ENCODE peak calls at places on chromosome 1, in five cellular contexts. E, C, P, J and A are unnamed samples.

GRCh38 chr1:226223157-226223785 is at the start of gene MIXL1:
- DNase-seq in E (no peak), C (no peak), P (peak), J (no peak), A (no peak)

GRCh38 chr1:233520510-233521191 is 93.3 kb upstream of the KCNK1 start:
- DNase-seq in E (peak), C (no peak), P (no peak), J (peak), A (no peak)

GRCh38 chr1:78229344-78229743 is 183.6 kb downstream of the GIPC2 start:
- DNase-seq in E (no peak), C (no peak), P (no peak), J (no peak), A (no peak)

GRCh38 chr1:214123061-214123784 is 135.4 kb downstream of the PROX1 start:
- DNase-seq in E (peak), C (peak), P (peak), J (peak), A (peak)

GRCh38 chr1:28248273-28249012 is 10.9 kb upstream of the SESN2 start:
- DNase-seq in E (peak), C (no peak), P (peak), J (peak), A (peak)

GRCh38 chr1:207316622-207317510 is 4.6 kb upstream of the CD55 start:
- DNase-seq in E (no peak), C (no peak), P (no peak), J (peak), A (no peak)

GRCh38 chr1:156458181-156458503 is 42.4 kb downstream of the MEF2D start:
- DNase-seq in E (no peak), C (no peak), P (no peak), J (no peak), A (no peak)

GRCh38 chr1:161994153-161994814 is 29.4 kb downstream of the OLFML2B start:
- DNase-seq in E (no peak), C (no peak), P (no peak), J (no peak), A (no peak)

GRCh38 chr1:9362488-9362887 is 69.8 kb downstream of the SPSB1 start:
- DNase-seq in E (no peak), C (no peak), P (no peak), J (no peak), A (no peak)

GRCh38 chr1:185393821-185394220 is 76.8 kb upstream of the IVNS1ABP start:
- DNase-seq in E (no peak), C (no peak), P (no peak), J (no peak), A (no peak)

GRCh38 chr1:68294354-68295066 is 62.2 kb upstream of the WLS start:
- DNase-seq in E (no peak), C (no peak), P (no peak), J (no peak), A (no peak)

GRCh38 chr1:205172729-205173366 is 38.7 kb downstream of the DSTYK start:
- DNase-seq in E (peak), C (no peak), P (peak), J (peak), A (peak)

GRCh38 chr1:23618586-23619083 is 59.3 kb upstream of the ID3 start:
- DNase-seq in E (no peak), C (no peak), P (no peak), J (no peak), A (no peak)

GRCh38 chr1:160226623-160227022 is 21.4 kb downstream of the PEA15 start:
- DNase-seq in E (no peak), C (no peak), P (no peak), J (no peak), A (no peak)

GRCh38 chr1:17833661-17834501 is 78.7 kb downstream of the ACTL8 start:
- DNase-seq in E (no peak), C (no peak), P (no peak), J (no peak), A (no peak)

GRCh38 chr1:37323486-37324377 is 150.6 kb upstream of the ZC3H12A start:
- DNase-seq in E (peak), C (peak), P (peak), J (peak), A (peak)

GRCh38 chr1:202237052-202237451 is 43.5 kb downstream of the LGR6 start:
- DNase-seq in E (peak), C (peak), P (peak), J (peak), A (peak)

DNA sequence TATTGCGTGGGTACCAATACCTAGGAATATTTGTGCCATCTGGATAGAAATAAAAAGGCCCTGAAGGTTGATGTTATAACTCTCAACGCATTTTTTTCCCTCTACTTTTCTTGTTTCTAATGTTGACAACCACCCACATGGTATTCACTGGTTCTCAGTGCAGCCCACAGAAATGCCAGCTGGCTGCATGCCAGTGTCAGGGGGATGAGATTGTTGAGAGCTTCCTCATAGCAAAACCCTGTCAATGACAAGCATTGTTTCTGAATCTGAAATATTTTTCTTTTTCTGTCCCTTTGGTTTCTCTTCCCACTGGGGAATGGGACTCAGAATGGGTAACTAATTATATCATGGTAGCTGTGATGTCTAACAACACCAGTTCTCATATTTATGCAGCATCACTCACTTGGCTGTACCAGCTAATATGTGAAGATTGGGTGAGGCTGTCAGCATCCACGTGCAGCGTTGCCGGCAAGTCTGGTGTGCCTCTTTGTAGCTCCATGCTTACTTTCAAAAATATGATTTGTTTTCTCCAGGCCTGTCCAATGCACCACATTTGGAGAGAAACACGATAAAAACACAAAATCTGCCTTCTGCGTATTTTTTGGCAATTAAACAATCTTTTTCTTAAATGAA is 284.6 kb downstream of the PTBP2 start:
- DNase-seq in E (no peak), C (no peak), P (no peak), J (no peak), A (peak)
- TF ChIP-seq JUN in E (no peak), C (no peak), P (no peak), J (no peak), A (no peak)

GRCh38 chr1:7732331-7732730 is 38.8 kb upstream of the VAMP3 start:
- DNase-seq in E (no peak), C (no peak), P (no peak), J (no peak), A (no peak)

GRCh38 chr1:7722670-7723012 is 48.5 kb upstream of the VAMP3 start:
- DNase-seq in E (no peak), C (no peak), P (no peak), J (no peak), A (no peak)

GRCh38 chr1:7726623-7727022 is 44.5 kb upstream of the VAMP3 start:
- DNase-seq in E (no peak), C (no peak), P (no peak), J (no peak), A (peak)

GRCh38 chr1:7721940-7722669 is 49.0 kb upstream of the VAMP3 start:
- DNase-seq in E (no peak), C (no peak), P (no peak), J (no peak), A (no peak)

GRCh38 chr1:7727816-7728477 is 43.1 kb upstream of the VAMP3 start:
- DNase-seq in E (no peak), C (no peak), P (no peak), J (no peak), A (no peak)
- H3K27ac ChIP-seq in E (no peak), C (no peak), P (no peak), J (no peak), A (no peak)

GRCh38 chr1:193634470-193634869 is 448.1 kb upstream of the B3GALT2 start:
- DNase-seq in E (no peak), C (no peak), P (no peak), J (no peak), A (no peak)
- TF ChIP-seq MAX in E (no peak), C (no peak), P (no peak), J (no peak), A (no peak)

DNA sequence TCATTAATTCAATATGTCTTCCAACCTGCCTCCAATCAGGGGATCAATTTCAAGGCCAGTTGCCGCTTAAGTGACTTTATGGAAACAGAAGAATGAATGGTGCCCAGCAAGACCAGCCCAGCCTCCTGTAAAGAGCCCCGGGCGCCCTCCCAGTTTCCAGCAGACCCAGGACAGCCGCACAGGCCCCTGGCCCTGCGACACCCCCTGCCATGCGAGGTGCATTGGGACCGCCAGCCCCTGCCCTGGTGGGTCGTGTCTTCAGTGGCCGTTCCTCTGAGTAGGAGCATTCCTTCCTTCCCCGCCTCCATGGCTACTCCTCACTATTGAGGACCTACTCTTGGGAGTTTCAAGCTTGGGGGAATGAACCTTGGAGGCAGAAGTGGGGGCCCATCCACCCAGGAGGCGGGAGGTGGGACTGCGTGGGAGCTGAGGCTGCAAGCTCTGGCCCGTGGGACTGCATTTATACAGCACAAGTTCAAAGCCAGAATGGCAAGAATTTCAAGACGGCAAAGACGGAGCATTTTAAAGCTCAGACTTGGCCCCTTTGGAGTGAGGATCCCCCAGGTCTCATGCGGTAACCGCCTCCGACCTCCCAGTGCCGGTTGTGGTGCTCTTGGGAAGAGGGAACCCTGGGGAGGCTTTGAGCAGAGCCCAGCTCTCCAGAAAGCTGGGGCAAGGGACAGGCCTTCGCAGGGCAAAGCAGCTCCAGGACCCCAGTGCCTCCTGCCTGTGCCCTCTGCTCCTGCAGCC is 73.1 kb upstream of the ACTRT2 start:
- DNase-seq in E (no peak), C (no peak), P (no peak), J (no peak), A (no peak)
- TF ChIP-seq JUN in E (no peak), C (no peak), P (no peak), J (no peak), A (no peak)

GRCh38 chr1:116415200-116415698 is 42.2 kb downstream of the ATP1A1 start:
- DNase-seq in E (no peak), C (no peak), P (no peak), J (no peak), A (no peak)
- H3K27ac ChIP-seq in E (no peak), C (no peak), P (peak), J (peak), A (no peak)

GRCh38 chr1:200525167-200526123 is 95.1 kb downstream of the KIF14 start:
- DNase-seq in E (no peak), C (no peak), P (no peak), J (no peak), A (no peak)
- TF ChIP-seq MAX in E (no peak), C (no peak), P (no peak), J (no peak), A (no peak)

GRCh38 chr1:94227624-94228023 is 9.8 kb downstream of the ARHGAP29 start:
- DNase-seq in E (no peak), C (no peak), P (no peak), J (no peak), A (no peak)
- TF ChIP-seq JUN in E (no peak), C (no peak), P (no peak), J (no peak), A (no peak)

GRCh38 chr1:20479840-20480239 is 6.2 kb downstream of the CAMK2N1 start:
- DNase-seq in E (no peak), C (no peak), P (no peak), J (no peak), A (no peak)

GRCh38 chr1:20478072-20478660 is 7.8 kb downstream of the CAMK2N1 start:
- DNase-seq in E (no peak), C (no peak), P (no peak), J (no peak), A (no peak)

GRCh38 chr1:20475002-20475401 is 11.0 kb downstream of the CAMK2N1 start:
- DNase-seq in E (no peak), C (no peak), P (no peak), J (no peak), A (no peak)

GRCh38 chr1:20476260-20477038 is 9.6 kb downstream of the CAMK2N1 start:
- DNase-seq in E (peak), C (no peak), P (peak), J (peak), A (no peak)

DNA sequence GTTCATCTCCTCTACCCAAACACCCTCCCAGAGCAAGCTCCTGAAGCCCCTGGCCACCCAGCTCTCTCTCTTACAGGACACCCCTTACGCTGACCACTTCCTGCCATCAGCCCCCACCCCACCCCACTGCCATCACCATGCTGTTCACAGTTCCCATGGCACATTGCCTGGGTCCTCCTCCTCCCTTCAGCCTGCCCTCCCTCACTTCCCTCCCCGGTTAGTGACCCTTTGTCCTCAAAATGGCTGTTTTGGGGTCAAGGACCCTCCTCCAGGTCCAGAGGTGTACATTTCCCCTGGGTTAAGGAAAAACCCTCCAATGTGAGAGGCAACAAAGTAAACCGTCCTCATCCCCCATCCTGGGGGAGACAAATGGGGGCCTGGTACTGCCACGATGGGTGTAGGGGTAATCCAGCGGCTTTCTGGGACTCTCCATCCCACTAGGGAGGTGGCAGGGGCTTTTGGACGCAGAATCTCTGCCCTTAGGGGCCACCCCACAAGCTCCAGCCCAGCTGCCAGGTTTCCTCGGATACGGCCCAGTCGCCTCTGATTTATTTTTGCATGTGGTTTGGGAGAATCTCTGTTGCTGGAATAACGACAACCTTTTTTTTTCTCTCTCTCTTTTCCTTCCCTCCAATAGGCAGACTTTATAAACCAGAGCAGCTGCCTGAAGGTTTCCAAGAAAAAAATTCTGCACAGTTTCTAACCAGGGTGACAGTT is 8.5 kb downstream of the CAMK2N1 start:
- DNase-seq in E (no peak), C (no peak), P (no peak), J (no peak), A (no peak)
- H3K27ac ChIP-seq in E (peak), C (no peak), P (peak), J (no peak), A (no peak)

GRCh38 chr1:12114916-12115315 is 51.8 kb downstream of the TNFRSF8 start:
- DNase-seq in E (no peak), C (no peak), P (no peak), J (no peak), A (no peak)

GRCh38 chr1:12114340-12114683 is 51.2 kb downstream of the TNFRSF8 start:
- DNase-seq in E (no peak), C (no peak), P (no peak), J (no peak), A (no peak)

GRCh38 chr1:12111741-12112140 is 48.6 kb downstream of the TNFRSF8 start:
- DNase-seq in E (no peak), C (no peak), P (no peak), J (no peak), A (no peak)

GRCh38 chr1:12113433-12114339 is 50.6 kb downstream of the TNFRSF8 start:
- DNase-seq in E (no peak), C (no peak), P (no peak), J (peak), A (no peak)

GRCh38 chr1:12112711-12113161 is 49.6 kb downstream of the TNFRSF8 start:
- DNase-seq in E (no peak), C (no peak), P (no peak), J (no peak), A (no peak)
- TF ChIP-seq MAX in E (no peak), C (no peak), P (no peak), J (no peak), A (no peak)